ENCODE peak calls at places on chromosomes 16 and 17, in seven cellular contexts. L is AG20443; Y is HFFc6; M is left lobe of liver; T is A549; X is central memory CD8-positive, alpha-beta T cell; Q is A673. U is an unnamed sample.

GRCh38 chr16:31086629-31086906 is 2.2 kb downstream of the PRSS53 start:
- DNase-seq in L (no peak), Y (no peak), M (no peak), T (no peak), X (no peak), Q (no peak), U (no peak)

GRCh38 chr17:29588561-29589411 is 662 bp downstream of the GIT1 start:
- DNase-seq in L (peak; percentile 52), Y (peak; percentile 29), M (peak; percentile 60), T (peak; percentile 52), X (peak; percentile 51), Q (peak; percentile 36), U (peak; percentile 62)

GRCh38 chr17:58337600-58338453 is 9.2 kb upstream of the TSPOAP1 start:
- DNase-seq in L (peak; percentile 92), Y (peak; percentile 84), M (no peak), T (no peak), X (peak; percentile 91), Q (no peak), U (peak; percentile 90)

GRCh38 chr17:77665833-77666232 is 292.7 kb upstream of the TNRC6C start:
- DNase-seq in L (no peak), Y (no peak), M (no peak), T (no peak), X (no peak), Q (no peak), U (no peak)

GRCh38 chr16:9159839-9160550 is 68.6 kb downstream of the HAPSTR1 start:
- DNase-seq in L (peak; percentile 83), Y (peak; percentile 51), M (peak; percentile 60), T (peak; percentile 83), X (no peak), Q (peak; percentile 86), U (peak; percentile 11)

GRCh38 chr17:18253187-18253884 is 5.2 kb downstream of the FLII start:
- DNase-seq in L (no peak), Y (no peak), M (peak; percentile 65), T (no peak), X (no peak), Q (no peak), U (no peak)

GRCh38 chr17:63930951-63931575 is 1.1 kb downstream of the CD79B start:
- DNase-seq in L (peak; percentile 55), Y (no peak), M (no peak), T (no peak), X (peak; percentile 22), Q (no peak), U (peak; percentile 59)

GRCh38 chr17:31327534-31328526 is 6.4 kb upstream of the EVI2A start:
- DNase-seq in L (peak; percentile 66), Y (peak; percentile 76), M (no peak), T (peak; percentile 35), X (no peak), Q (no peak), U (no peak)

GRCh38 chr16:50428116-50428515 is 59.3 kb upstream of the BRD7 start:
- DNase-seq in L (no peak), Y (no peak), M (no peak), T (no peak), X (no peak), Q (no peak), U (no peak)

GRCh38 chr16:22425036-22425801 is 50.8 kb upstream of the CDR2 start:
- DNase-seq in L (peak; percentile 81), Y (peak; percentile 31), M (no peak), T (no peak), X (no peak), Q (no peak), U (no peak)

GRCh38 chr17:55413825-55414489 is 7.7 kb downstream of the MMD start:
- DNase-seq in L (no peak), Y (no peak), M (no peak), T (no peak), X (no peak), Q (no peak), U (no peak)

GRCh38 chr17:69916761-69917160 is 158.3 kb upstream of the KCNJ16 start:
- DNase-seq in L (no peak), Y (no peak), M (no peak), T (no peak), X (no peak), Q (no peak), U (no peak)

GRCh38 chr17:1095093-1095852 is 84.5 kb downstream of the ABR start:
- DNase-seq in L (no peak), Y (no peak), M (no peak), T (no peak), X (no peak), Q (no peak), U (no peak)

GRCh38 chr16:52237823-52238222 is 309.1 kb downstream of the TOX3 start:
- DNase-seq in L (no peak), Y (no peak), M (no peak), T (no peak), X (no peak), Q (no peak), U (no peak)

U was measured in stimulated activated CD4-positive, alpha-beta T cell treated with anti-CD3 and anti-CD28 coated beads, Interleukin-4, amount 100 ng/mL, for 1 hour.